ENCODE peak calls at places on chromosome 14, in eight cellular contexts. One of them, this sample, is unnamed.
A peak's percentile ranks its signal among the peaks of the same experiment; 100 is the strongest.

GRCh38 chr14:73293782-73294781 is 56.8 kb downstream of the PAPLN start:
- DNase-seq in lung microvascular endothelial cell: peak; percentile 39
- DNase-seq in testis: no peak
- DNase-seq in AG04450: no peak
- DNase-seq in lower leg skin: no peak
- DNase-seq in NCI-H2029 treated with DMSO at 0.1 percent for 48 hours: no peak
- DNase-seq in activated CD8-positive, alpha-beta T cell treated with anti-CD3 and anti-CD28 coated beads, Interleukin-2, amount 10 ng/mL, durations not matched to agents 7 days and 5 days: no peak
- DNase-seq in T-helper 22 cell: no peak
- DNase-seq in this sample: no peak

GRCh38 chr14:104138098-104138890 is at the start of gene KIF26A:
- DNase-seq in NCI-H2029 treated with DMSO at 0.1 percent for 48 hours: no peak
- DNase-seq in activated CD8-positive, alpha-beta T cell treated with anti-CD3 and anti-CD28 coated beads, Interleukin-2, amount 10 ng/mL, durations not matched to agents 7 days and 5 days: no peak
- DNase-seq in lung microvascular endothelial cell: no peak
- DNase-seq in testis: peak; percentile 41
- DNase-seq in AG04450: no peak
- DNase-seq in T-helper 22 cell: no peak
- DNase-seq in lower leg skin: peak; percentile 82
- DNase-seq in this sample: peak; percentile 66

GRCh38 chr14:84806627-84807026 is 723.3 kb upstream of the FLRT2 start:
- DNase-seq in testis: no peak
- DNase-seq in lower leg skin: no peak
- DNase-seq in NCI-H2029 treated with DMSO at 0.1 percent for 48 hours: no peak
- DNase-seq in lung microvascular endothelial cell: peak; percentile 38
- DNase-seq in T-helper 22 cell: no peak
- DNase-seq in AG04450: no peak
- DNase-seq in activated CD8-positive, alpha-beta T cell treated with anti-CD3 and anti-CD28 coated beads, Interleukin-2, amount 10 ng/mL, durations not matched to agents 7 days and 5 days: no peak
- DNase-seq in this sample: no peak

GRCh38 chr14:105501504-105502291 is 10.7 kb downstream of the TEDC1 start:
- DNase-seq in AG04450: no peak
- DNase-seq in lower leg skin: peak; percentile 84
- DNase-seq in T-helper 22 cell: no peak
- DNase-seq in activated CD8-positive, alpha-beta T cell treated with anti-CD3 and anti-CD28 coated beads, Interleukin-2, amount 10 ng/mL, durations not matched to agents 7 days and 5 days: no peak
- DNase-seq in NCI-H2029 treated with DMSO at 0.1 percent for 48 hours: no peak
- DNase-seq in lung microvascular endothelial cell: no peak
- DNase-seq in testis: no peak
- DNase-seq in this sample: no peak

GRCh38 chr14:72606879-72607278 is 287.0 kb downstream of the DPF3 start:
- DNase-seq in testis: no peak
- DNase-seq in activated CD8-positive, alpha-beta T cell treated with anti-CD3 and anti-CD28 coated beads, Interleukin-2, amount 10 ng/mL, durations not matched to agents 7 days and 5 days: no peak
- DNase-seq in lung microvascular endothelial cell: no peak
- DNase-seq in NCI-H2029 treated with DMSO at 0.1 percent for 48 hours: no peak
- DNase-seq in AG04450: no peak
- DNase-seq in T-helper 22 cell: no peak
- DNase-seq in lower leg skin: no peak
- DNase-seq in this sample: no peak

GRCh38 chr14:32938719-32939253 is at the start of gene NPAS3:
- DNase-seq in lower leg skin: no peak
- DNase-seq in AG04450: no peak
- DNase-seq in T-helper 22 cell: no peak
- DNase-seq in lung microvascular endothelial cell: no peak
- DNase-seq in activated CD8-positive, alpha-beta T cell treated with anti-CD3 and anti-CD28 coated beads, Interleukin-2, amount 10 ng/mL, durations not matched to agents 7 days and 5 days: no peak
- DNase-seq in testis: no peak
- DNase-seq in NCI-H2029 treated with DMSO at 0.1 percent for 48 hours: peak; percentile 61
- DNase-seq in this sample: no peak

GRCh38 chr14:102692334-102692733 is 84.9 kb upstream of the TRAF3 start:
- DNase-seq in testis: no peak
- DNase-seq in T-helper 22 cell: no peak
- DNase-seq in NCI-H2029 treated with DMSO at 0.1 percent for 48 hours: no peak
- DNase-seq in activated CD8-positive, alpha-beta T cell treated with anti-CD3 and anti-CD28 coated beads, Interleukin-2, amount 10 ng/mL, durations not matched to agents 7 days and 5 days: no peak
- DNase-seq in AG04450: no peak
- DNase-seq in lung microvascular endothelial cell: peak; percentile 29
- DNase-seq in lower leg skin: no peak
- DNase-seq in this sample: no peak

GRCh38 chr14:95023886-95024285 is 133.4 kb downstream of the DICER1 start:
- DNase-seq in T-helper 22 cell: no peak
- DNase-seq in testis: no peak
- DNase-seq in lung microvascular endothelial cell: no peak
- DNase-seq in lower leg skin: no peak
- DNase-seq in NCI-H2029 treated with DMSO at 0.1 percent for 48 hours: no peak
- DNase-seq in activated CD8-positive, alpha-beta T cell treated with anti-CD3 and anti-CD28 coated beads, Interleukin-2, amount 10 ng/mL, durations not matched to agents 7 days and 5 days: peak; percentile 7
- DNase-seq in AG04450: no peak
- DNase-seq in this sample: no peak

GRCh38 chr14:52069617-52070431 is 965 bp upstream of the NID2 start:
- DNase-seq in lung microvascular endothelial cell: peak; percentile 2
- DNase-seq in T-helper 22 cell: no peak
- DNase-seq in activated CD8-positive, alpha-beta T cell treated with anti-CD3 and anti-CD28 coated beads, Interleukin-2, amount 10 ng/mL, durations not matched to agents 7 days and 5 days: no peak
- DNase-seq in lower leg skin: no peak
- DNase-seq in AG04450: no peak
- DNase-seq in testis: peak; percentile 21
- DNase-seq in NCI-H2029 treated with DMSO at 0.1 percent for 48 hours: no peak
- DNase-seq in this sample: peak; percentile 66

GRCh38 chr14:99183311-99183710 is 88.7 kb downstream of the BCL11B start:
- DNase-seq in T-helper 22 cell: no peak
- DNase-seq in NCI-H2029 treated with DMSO at 0.1 percent for 48 hours: no peak
- DNase-seq in lower leg skin: no peak
- DNase-seq in lung microvascular endothelial cell: no peak
- DNase-seq in testis: no peak
- DNase-seq in AG04450: no peak
- DNase-seq in activated CD8-positive, alpha-beta T cell treated with anti-CD3 and anti-CD28 coated beads, Interleukin-2, amount 10 ng/mL, durations not matched to agents 7 days and 5 days: no peak
- DNase-seq in this sample: no peak

GRCh38 chr14:94404561-94404960 is 16.2 kb upstream of the SERPINA1 start:
- DNase-seq in AG04450: no peak
- DNase-seq in testis: no peak
- DNase-seq in lung microvascular endothelial cell: no peak
- DNase-seq in lower leg skin: no peak
- DNase-seq in activated CD8-positive, alpha-beta T cell treated with anti-CD3 and anti-CD28 coated beads, Interleukin-2, amount 10 ng/mL, durations not matched to agents 7 days and 5 days: no peak
- DNase-seq in NCI-H2029 treated with DMSO at 0.1 percent for 48 hours: no peak
- DNase-seq in T-helper 22 cell: no peak
- DNase-seq in this sample: no peak

GRCh38 chr14:21070083-21070609 is at the start of gene ARHGEF40:
- DNase-seq in lung microvascular endothelial cell: peak; percentile 43
- DNase-seq in T-helper 22 cell: no peak
- DNase-seq in NCI-H2029 treated with DMSO at 0.1 percent for 48 hours: no peak
- DNase-seq in testis: no peak
- DNase-seq in activated CD8-positive, alpha-beta T cell treated with anti-CD3 and anti-CD28 coated beads, Interleukin-2, amount 10 ng/mL, durations not matched to agents 7 days and 5 days: no peak
- DNase-seq in AG04450: no peak
- DNase-seq in lower leg skin: peak; percentile 90
- DNase-seq in this sample: no peak

GRCh38 chr14:94480809-94481208 is 4.8 kb upstream of the SERPINA9 start:
- DNase-seq in activated CD8-positive, alpha-beta T cell treated with anti-CD3 and anti-CD28 coated beads, Interleukin-2, amount 10 ng/mL, durations not matched to agents 7 days and 5 days: no peak
- DNase-seq in lower leg skin: no peak
- DNase-seq in AG04450: no peak
- DNase-seq in NCI-H2029 treated with DMSO at 0.1 percent for 48 hours: no peak
- DNase-seq in lung microvascular endothelial cell: no peak
- DNase-seq in T-helper 22 cell: no peak
- DNase-seq in testis: no peak
- DNase-seq in this sample: peak; percentile 4

GRCh38 chr14:53019391-53019790 is 68.5 kb upstream of the FERMT2 start:
- DNase-seq in lower leg skin: no peak
- DNase-seq in T-helper 22 cell: no peak
- DNase-seq in testis: no peak
- DNase-seq in lung microvascular endothelial cell: no peak
- DNase-seq in AG04450: no peak
- DNase-seq in activated CD8-positive, alpha-beta T cell treated with anti-CD3 and anti-CD28 coated beads, Interleukin-2, amount 10 ng/mL, durations not matched to agents 7 days and 5 days: no peak
- DNase-seq in NCI-H2029 treated with DMSO at 0.1 percent for 48 hours: no peak
- DNase-seq in this sample: no peak

GRCh38 chr14:24699052-24699451 is 65.1 kb upstream of the GZMB start:
- DNase-seq in AG04450: no peak
- DNase-seq in testis: no peak
- DNase-seq in lower leg skin: no peak
- DNase-seq in T-helper 22 cell: no peak
- DNase-seq in NCI-H2029 treated with DMSO at 0.1 percent for 48 hours: no peak
- DNase-seq in lung microvascular endothelial cell: no peak
- DNase-seq in activated CD8-positive, alpha-beta T cell treated with anti-CD3 and anti-CD28 coated beads, Interleukin-2, amount 10 ng/mL, durations not matched to agents 7 days and 5 days: no peak
- DNase-seq in this sample: no peak

GRCh38 chr14:100292776-100293461 is 13.3 kb downstream of the SLC25A29 start:
- DNase-seq in activated CD8-positive, alpha-beta T cell treated with anti-CD3 and anti-CD28 coated beads, Interleukin-2, amount 10 ng/mL, durations not matched to agents 7 days and 5 days: no peak
- DNase-seq in T-helper 22 cell: no peak
- DNase-seq in lung microvascular endothelial cell: no peak
- DNase-seq in NCI-H2029 treated with DMSO at 0.1 percent for 48 hours: no peak
- DNase-seq in AG04450: no peak
- DNase-seq in lower leg skin: peak; percentile 81
- DNase-seq in testis: peak; percentile 17
- DNase-seq in this sample: peak; percentile 64

This sample was measured in suprapubic skin.